ENCODE peak calls at places on chromosomes 16 and 17, in eight cellular contexts. X is HFF-Myc, N is uterus, Z is hypothalamus, U is HTR-8/SVneo, C is tibial nerve, F is globus pallidus, D is progenitor cell of endocrine pancreas. R is an unnamed sample.

GRCh38 chr16:66930189-66930588 is 4.0 kb downstream of the CIAO2B start:
- DNase-seq in F (no peak), D (no peak), U (no peak), C (no peak), X (no peak), N (no peak), Z (no peak), R (no peak)

GRCh38 chr16:2211923-2212347 is 1.3 kb upstream of the BRICD5 start:
- DNase-seq in U (no peak), N (no peak), D (no peak), C (no peak), Z (no peak), F (no peak), X (no peak), R (no peak)

GRCh38 chr16:11029948-11030347 is 85.6 kb downstream of the CLEC16A start:
- DNase-seq in C (no peak), D (no peak), F (no peak), Z (no peak), X (no peak), U (no peak), N (no peak), R (no peak)

GRCh38 chr17:77445030-77445907 is 304.5 kb downstream of the SEC14L1 start:
- DNase-seq in U (no peak), F (no peak), C (peak; percentile 61), X (no peak), Z (no peak), D (no peak), N (peak; percentile 66), R (peak; percentile 85)

GRCh38 chr17:14986127-14986526 is 279.0 kb downstream of the PMP22 start:
- DNase-seq in X (no peak), U (no peak), N (no peak), F (no peak), Z (no peak), C (no peak), D (no peak), R (no peak)

GRCh38 chr17:77909236-77909635 is 49.3 kb upstream of the TNRC6C start:
- DNase-seq in C (no peak), F (no peak), D (no peak), U (no peak), Z (peak; percentile 28), N (peak; percentile 37), X (no peak), R (no peak)

GRCh38 chr16:66335704-66336329 is 30.7 kb upstream of the CDH5 start:
- DNase-seq in F (peak; percentile 91), Z (peak; percentile 44), U (peak; percentile 56), N (no peak), D (no peak), X (no peak), C (no peak), R (no peak)

GRCh38 chr16:67504190-67505021 is 21.1 kb upstream of the AGRP start:
- DNase-seq in Z (no peak), U (no peak), D (no peak), X (no peak), C (peak; percentile 50), N (no peak), F (no peak), R (peak; percentile 67)

GRCh38 chr17:77203436-77203835 is 62.7 kb downstream of the SEC14L1 start:
- DNase-seq in U (no peak), X (no peak), N (no peak), D (no peak), C (no peak), Z (no peak), F (no peak), R (no peak)

GRCh38 chr17:81308161-81308560 is 13.1 kb upstream of the SLC38A10 start:
- DNase-seq in N (no peak), F (no peak), D (no peak), X (no peak), Z (no peak), U (no peak), C (no peak), R (no peak)

GRCh38 chr16:28157768-28158535 is 53.8 kb downstream of the XPO6 start:
- DNase-seq in Z (no peak), U (no peak), N (no peak), X (no peak), D (no peak), C (peak; percentile 49), F (peak; percentile 37), R (no peak)

GRCh38 chr16:2471016-2471652 is at the start of gene NTN3:
- DNase-seq in C (no peak), D (no peak), F (no peak), X (no peak), Z (no peak), N (no peak), U (no peak), R (no peak)

GRCh38 chr16:17359778-17360177 is 111.0 kb downstream of the XYLT1 start:
- DNase-seq in X (no peak), U (no peak), F (peak; percentile 36), C (no peak), N (no peak), D (no peak), Z (no peak), R (no peak)

GRCh38 chr17:5502552-5502951 is 16.2 kb downstream of the MIS12 start:
- DNase-seq in D (no peak), N (no peak), X (no peak), U (no peak), C (no peak), F (no peak), Z (no peak), R (no peak)

GRCh38 chr17:36717088-36717487 is 115.7 kb downstream of the MRM1 start:
- DNase-seq in Z (no peak), C (no peak), U (no peak), F (no peak), N (no peak), D (no peak), X (no peak), R (no peak)

GRCh38 chr16:51953541-51953940 is 593.4 kb downstream of the TOX3 start:
- DNase-seq in D (no peak), X (no peak), F (no peak), U (no peak), Z (no peak), C (no peak), N (no peak), R (no peak)

GRCh38 chr17:13024526-13025263 is 6.9 kb upstream of the ELAC2 start:
- DNase-seq in F (peak; percentile 48), C (peak; percentile 51), N (peak; percentile 41), X (no peak), U (peak; percentile 61), D (peak; percentile 69), Z (peak; percentile 33), R (peak; percentile 57)

GRCh38 chr16:29806641-29807425 is 504 bp downstream of the MAZ start:
- DNase-seq in X (no peak), F (no peak), D (no peak), C (no peak), N (peak; percentile 67), U (peak; percentile 43), Z (no peak), R (peak; percentile 59)

GRCh38 chr16:73890524-73891500 is 405.8 kb upstream of the PSMD7 start:
- DNase-seq in X (no peak), C (no peak), D (no peak), Z (no peak), N (no peak), F (no peak), U (no peak), R (no peak)

GRCh38 chr16:67230809-67231660 is 4.1 kb downstream of the TMEM208 start:
- DNase-seq in N (no peak), D (no peak), C (no peak), U (no peak), X (no peak), F (no peak), Z (no peak), R (no peak)

GRCh38 chr16:87550510-87550961 is 51.8 kb upstream of the JPH3 start:
- DNase-seq in D (peak; percentile 39), C (no peak), Z (no peak), N (no peak), X (no peak), U (no peak), F (no peak), R (peak; percentile 32)

GRCh38 chr17:32302860-32303649 is 37.4 kb downstream of the RHBDL3 start:
- DNase-seq in C (no peak), D (no peak), Z (no peak), N (no peak), F (no peak), X (no peak), U (no peak), R (no peak)

GRCh38 chr16:58451263-58451662 is 48.7 kb upstream of the NDRG4 start:
- DNase-seq in C (no peak), F (no peak), U (no peak), X (no peak), D (no peak), N (peak; percentile 36), Z (no peak), R (no peak)

GRCh38 chr17:64920419-64921172 is 1.3 kb upstream of the LRRC37A3 start:
- DNase-seq in N (no peak), F (no peak), X (no peak), C (no peak), U (no peak), Z (no peak), D (no peak), R (no peak)

GRCh38 chr16:79283578-79283977 is 317.0 kb downstream of the MAF start:
- DNase-seq in U (no peak), X (no peak), Z (no peak), F (no peak), C (no peak), N (no peak), D (no peak), R (peak; percentile 24)

GRCh38 chr17:49071106-49071505 is 61.5 kb upstream of the B4GALNT2 start:
- DNase-seq in F (no peak), C (no peak), N (no peak), U (no peak), D (no peak), Z (no peak), X (no peak), R (no peak)

GRCh38 chr17:33038740-33039139 is 47.1 kb downstream of the SPACA3 start:
- DNase-seq in Z (peak; percentile 38), F (peak; percentile 3), D (peak; percentile 60), N (peak; percentile 40), X (no peak), U (no peak), C (no peak), R (peak; percentile 15)

GRCh38 chr16:83310816-83311215 is 497.0 kb upstream of the HSBP1 start:
- DNase-seq in X (peak; percentile 24), N (no peak), F (no peak), U (no peak), D (no peak), Z (no peak), C (no peak), R (no peak)

GRCh38 chr17:45345554-45346254 is 28.9 kb upstream of the MAP3K14 start:
- DNase-seq in C (peak; percentile 51), F (no peak), Z (no peak), U (peak; percentile 67), X (peak; percentile 59), D (no peak), N (peak; percentile 24), R (no peak)

GRCh38 chr17:17422641-17423040 is 54.2 kb upstream of the MED9 start:
- DNase-seq in F (no peak), Z (no peak), X (no peak), U (no peak), D (no peak), N (no peak), C (no peak), R (no peak)

R was measured in activated T-helper 2 cell treated with anti-CD3 and anti-CD28 coated beads, Interferon-gamma antibody, Interleukin-2, Interleukin-4, amounts not matched to agents 10 μg/mL and 5 μg/mL and 100 μg/mL, durations not matched to agents 14 hours and 24 hours and 36 hours.